ENCODE peak calls at places on chromosomes 7 and 10, in five cellular contexts. T is activated T-cell treated with anti-CD3 and anti-CD28 coated beads, Interleukin-2, amount 50 U/mL, for 48 hours; I is aorta; J is frontal cortex; Q is right cardiac atrium. Z is an unnamed sample.

GRCh38 chr10:92690211-92691041 is 671 bp downstream of the HHEX start:
- DNase-seq in T (peak), I (peak), J (no peak), Q (peak), Z (peak)

GRCh38 chr10:91803386-91804125 is 5.3 kb downstream of the TNKS2 start:
- DNase-seq in T (no peak), I (no peak), J (no peak), Q (no peak), Z (no peak)

GRCh38 chr7:143362126-143362961 is at the start of gene FAM131B:
- DNase-seq in T (peak), I (peak), J (peak), Q (no peak), Z (no peak)

GRCh38 chr10:3785849-3786290 is 861 bp upstream of the KLF6 start:
- DNase-seq in T (peak), I (peak), J (no peak), Q (peak), Z (no peak)

GRCh38 chr10:6401066-6401465 is 179.0 kb downstream of the PRKCQ start:
- DNase-seq in T (no peak), I (no peak), J (no peak), Q (no peak), Z (no peak)

GRCh38 chr7:97871659-97872024 is 566 bp downstream of the ASNS start:
- DNase-seq in T (no peak), I (no peak), J (peak), Q (no peak), Z (peak)

GRCh38 chr7:55517191-55517633 is 55.1 kb downstream of the VOPP1 start:
- DNase-seq in T (peak), I (no peak), J (no peak), Q (no peak), Z (peak)

GRCh38 chr7:86943447-86943846 is 116.0 kb downstream of the ELAPOR2 start:
- DNase-seq in T (no peak), I (no peak), J (no peak), Q (no peak), Z (no peak)

GRCh38 chr7:116578526-116578925 is 53.7 kb downstream of the CAV1 start:
- DNase-seq in T (no peak), I (no peak), J (no peak), Q (no peak), Z (no peak)

GRCh38 chr7:152442330-152442835 is 6.6 kb upstream of the KMT2C start:
- DNase-seq in T (no peak), I (no peak), J (no peak), Q (no peak), Z (no peak)

GRCh38 chr7:121083138-121083789 is 94.8 kb downstream of the CPED1 start:
- DNase-seq in T (no peak), I (no peak), J (no peak), Q (no peak), Z (no peak)

GRCh38 chr7:18770154-18770807 is 274.7 kb downstream of the HDAC9 start:
- DNase-seq in T (no peak), I (no peak), J (no peak), Q (no peak), Z (no peak)

GRCh38 chr7:47580811-47581331 is 1.0 kb downstream of the TNS3 start:
- DNase-seq in T (no peak), I (no peak), J (no peak), Q (no peak), Z (no peak)

GRCh38 chr10:98430427-98430826 is 15.4 kb upstream of the PYROXD2 start:
- DNase-seq in T (no peak), I (no peak), J (no peak), Q (no peak), Z (no peak)

GRCh38 chr10:31145986-31146385 is 114.3 kb upstream of the ZNF438 start:
- DNase-seq in T (no peak), I (no peak), J (no peak), Q (no peak), Z (no peak)

GRCh38 chr7:121500659-121501058 is 104.6 kb upstream of the FAM3C start:
- DNase-seq in T (peak), I (no peak), J (no peak), Q (no peak), Z (peak)

GRCh38 chr10:126373982-126374381 is 14.3 kb downstream of the ADAM12 start:
- DNase-seq in T (no peak), I (no peak), J (no peak), Q (no peak), Z (no peak)

GRCh38 chr10:22615819-22616499 is 98.4 kb downstream of the PIP4K2A start:
- DNase-seq in T (no peak), I (no peak), J (peak), Q (peak), Z (no peak)

GRCh38 chr7:142632291-142633134 is 116.8 kb upstream of the PRSS1 start:
- DNase-seq in T (peak), I (no peak), J (peak), Q (peak), Z (peak)

GRCh38 chr7:90272242-90272641 is 27.3 kb downstream of the CFAP69 start:
- DNase-seq in T (no peak), I (no peak), J (no peak), Q (no peak), Z (no peak)

GRCh38 chr10:80613466-80613865 is 75.8 kb downstream of the SH2D4B start:
- DNase-seq in T (no peak), I (no peak), J (no peak), Q (no peak), Z (no peak)

GRCh38 chr10:93198401-93199175 is 124.9 kb downstream of the CYP26A1 start:
- DNase-seq in T (no peak), I (no peak), J (no peak), Q (peak), Z (no peak)

GRCh38 chr10:36111676-36112075 is 469.6 kb upstream of the FZD8 start:
- DNase-seq in T (no peak), I (no peak), J (no peak), Q (no peak), Z (no peak)

GRCh38 chr7:132386249-132386681 is 190.0 kb downstream of the PLXNA4 start:
- DNase-seq in T (no peak), I (peak), J (no peak), Q (peak), Z (no peak)

GRCh38 chr10:79153753-79154152 is 85.0 kb downstream of the ZMIZ1 start:
- DNase-seq in T (no peak), I (peak), J (peak), Q (peak), Z (no peak)

GRCh38 chr7:156732091-156732621 is 91.6 kb downstream of the RNF32 start:
- DNase-seq in T (no peak), I (no peak), J (no peak), Q (no peak), Z (no peak)

GRCh38 chr10:24174014-24174413 is 34.9 kb upstream of the KIAA1217 start:
- DNase-seq in T (no peak), I (no peak), J (no peak), Q (no peak), Z (no peak)

GRCh38 chr10:73413108-73413527 is 740 bp downstream of the ANXA7 start:
- DNase-seq in T (no peak), I (no peak), J (no peak), Q (no peak), Z (peak)

GRCh38 chr10:89413398-89413912 is 913 bp upstream of the IFIT5 start:
- DNase-seq in T (no peak), I (no peak), J (no peak), Q (no peak), Z (no peak)

GRCh38 chr7:157928808-157929425 is 592.1 kb downstream of the DNAJB6 start:
- DNase-seq in T (no peak), I (peak), J (no peak), Q (peak), Z (no peak)

GRCh38 chr7:33854178-33854577 is 51.2 kb upstream of the BMPER start:
- DNase-seq in T (no peak), I (no peak), J (no peak), Q (no peak), Z (no peak)

GRCh38 chr10:125259651-125260050 is 99.3 kb upstream of the CTBP2 start:
- DNase-seq in T (no peak), I (no peak), J (no peak), Q (no peak), Z (no peak)

GRCh38 chr7:148204639-148205292 is 385.8 kb upstream of the C7orf33 start:
- DNase-seq in T (no peak), I (no peak), J (no peak), Q (no peak), Z (no peak)

Z was measured in activated naive CD8-positive, alpha-beta T cell treated with anti-CD3 and anti-CD28 coated beads, Interleukin-2, amount 50 U/mL, for 24 hours.